ENCODE peak calls at places on chromosomes 4 and X, in five cellular contexts. G is fibroblast of lung, F is uterus, T is H9, D is suprapubic skin. E is an unnamed sample.
A peak's percentile ranks its signal among the peaks of the same experiment; 100 is the strongest.

GRCh38 chr4:58665649-58666048 is 1555.5 kb upstream of the IGFBP7 start:
- DNase-seq in F (no peak), D (no peak), T (no peak), G (no peak), E (no peak)

GRCh38 chrX:24877854-24878650 is 137.7 kb downstream of the ARX start:
- DNase-seq in T (no peak), D (no peak), G (no peak), F (no peak), E (no peak)

GRCh38 chr4:74624351-74625151 is 169.8 kb downstream of the BTC start:
- DNase-seq in T (no peak), D (no peak), G (peak; percentile 98), F (no peak), E (no peak)

GRCh38 chr4:40482985-40483647 is 146.5 kb downstream of the RBM47 start:
- DNase-seq in T (peak; percentile 67), F (no peak), D (no peak), G (no peak), E (no peak)

GRCh38 chr4:166042510-166043055 is 169.5 kb downstream of the TLL1 start:
- DNase-seq in T (no peak), G (no peak), F (no peak), D (no peak), E (no peak)

GRCh38 chrX:39854772-39855747 is 242.7 kb downstream of the BCOR start:
- DNase-seq in G (no peak), D (no peak), T (no peak), F (no peak), E (no peak)

GRCh38 chrX:96182366-96182765 is 502.3 kb upstream of the DIAPH2 start:
- DNase-seq in D (no peak), T (peak; percentile 78), G (peak; percentile 75), F (no peak), E (no peak)

GRCh38 chr4:3111461-3111860 is 37.0 kb downstream of the HTT start:
- DNase-seq in G (peak; percentile 38), D (peak; percentile 40), T (no peak), F (no peak), E (no peak)

GRCh38 chr4:136424052-136424451 is 1108.2 kb downstream of the PCDH18 start:
- DNase-seq in F (no peak), T (no peak), G (no peak), D (no peak), E (no peak)

GRCh38 chrX:79270401-79270800 is 96.7 kb downstream of the ITM2A start:
- DNase-seq in D (no peak), G (no peak), T (peak; percentile 39), F (peak; percentile 19), E (no peak)

GRCh38 chrX:116749943-116750342 is 287.2 kb upstream of the CT83 start:
- DNase-seq in F (no peak), D (no peak), T (no peak), G (no peak), E (no peak)

GRCh38 chrX:72142931-72143709 is 11.4 kb upstream of the RTL5 start:
- DNase-seq in D (no peak), T (no peak), G (no peak), F (no peak), E (no peak)

GRCh38 chrX:121254336-121254735 is 206.9 kb downstream of the GLUD2 start:
- DNase-seq in D (no peak), G (no peak), T (peak; percentile 36), F (no peak), E (no peak)

GRCh38 chr4:2634014-2634413 is 97.6 kb downstream of the FAM193A start:
- DNase-seq in T (no peak), F (no peak), D (peak; percentile 30), G (no peak), E (no peak)

GRCh38 chr4:66893807-66894206 is 651.5 kb downstream of the CENPC start:
- DNase-seq in T (no peak), D (no peak), F (no peak), G (no peak), E (no peak)

GRCh38 chr4:139278956-139279722 is 886 bp downstream of the MGARP start:
- DNase-seq in T (peak; percentile 38), D (no peak), G (peak; percentile 27), F (no peak), E (no peak)

GRCh38 chrX:139909716-139910115 is 23.1 kb downstream of the ATP11C start:
- DNase-seq in G (no peak), T (no peak), D (no peak), F (no peak), E (no peak)

GRCh38 chr4:153465583-153465921 is 608 bp upstream of the TMEM131L start:
- DNase-seq in T (no peak), F (peak; percentile 59), G (peak; percentile 74), D (peak; percentile 71), E (peak; percentile 18)

GRCh38 chr4:184170996-184171395 is 46.7 kb downstream of the ENPP6 start:
- DNase-seq in D (no peak), G (peak; percentile 54), F (no peak), T (peak; percentile 80), E (no peak)

GRCh38 chr4:167233523-167234387 is 539 bp downstream of the SPOCK3 start:
- DNase-seq in D (no peak), T (peak; percentile 37), G (peak; percentile 3), F (no peak), E (no peak)

GRCh38 chrX:110578270-110578669 is 217.3 kb downstream of the CHRDL1 start:
- DNase-seq in G (no peak), F (no peak), T (no peak), D (no peak), E (no peak)

GRCh38 chr4:112083587-112084347 is 61.5 kb upstream of the FAM241A start:
- DNase-seq in F (no peak), G (no peak), D (no peak), T (no peak), E (no peak)

GRCh38 chrX:148049441-148049840 is 68.3 kb downstream of the FMR1NB start:
- DNase-seq in D (no peak), G (peak; percentile 45), F (no peak), T (no peak), E (no peak)

GRCh38 chr4:184826315-184827266 is 823 bp upstream of the ACSL1 start:
- DNase-seq in F (peak; percentile 35), G (no peak), D (peak; percentile 77), T (no peak), E (no peak)

GRCh38 chr4:337143-337931 is at the start of gene ZNF141:
- DNase-seq in D (peak; percentile 98), G (peak; percentile 99), F (peak; percentile 98), T (peak; percentile 98), E (peak; percentile 89)

GRCh38 chrX:758917-759316 is 128.3 kb downstream of the SHOX start:
- DNase-seq in G (no peak), D (no peak), F (no peak), T (no peak), E (no peak)

DNA sequence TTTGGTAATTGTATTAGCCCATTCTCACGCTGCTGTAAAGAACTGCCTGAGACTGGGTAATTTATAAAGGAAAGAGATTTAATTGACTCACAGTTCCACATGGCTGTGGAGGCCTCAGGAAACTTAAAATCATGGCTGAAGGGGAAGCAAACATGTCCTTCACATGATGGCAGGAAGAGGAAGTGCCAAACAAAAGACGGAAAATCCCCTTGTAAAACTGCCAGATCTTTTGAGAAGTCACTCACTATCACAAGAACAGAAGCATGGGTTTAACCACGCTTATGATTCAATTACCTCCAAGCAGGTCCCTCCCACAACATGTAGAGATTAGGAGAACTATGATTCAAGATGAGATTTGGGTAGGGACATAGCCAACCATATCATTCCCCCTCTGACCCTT is 335.5 kb downstream of the IL15 start:
- DNase-seq in G (no peak), D (no peak), F (no peak), T (no peak), E (no peak)
- TF ChIP-seq CTCF in G (no peak), D (no peak), F (no peak), T (no peak), E (no peak)

GRCh38 chrX:143437439-143437838 is 79.8 kb downstream of the SPANXN3 start:
- DNase-seq in F (no peak), T (no peak), D (no peak), G (no peak), E (no peak)
- TF ChIP-seq CTCF in F (no peak), T (peak; percentile 70), D (no peak), G (no peak), E (peak; percentile 59)

GRCh38 chr4:182306792-182307507 is 63.7 kb downstream of the TENM3 start:
- DNase-seq in G (peak; percentile 44), D (no peak), F (no peak), T (no peak), E (no peak)
- TF ChIP-seq CTCF in G (no peak), D (no peak), F (no peak), T (no peak), E (no peak)

GRCh38 chr4:186723207-186724047 is at the start of gene FAT1:
- DNase-seq in T (peak; percentile 56), F (peak; percentile 58), G (peak; percentile 84), D (peak; percentile 69), E (peak; percentile 58)
- TF ChIP-seq CTCF in T (no peak), F (no peak), G (no peak), D (no peak), E (no peak)

DNA sequence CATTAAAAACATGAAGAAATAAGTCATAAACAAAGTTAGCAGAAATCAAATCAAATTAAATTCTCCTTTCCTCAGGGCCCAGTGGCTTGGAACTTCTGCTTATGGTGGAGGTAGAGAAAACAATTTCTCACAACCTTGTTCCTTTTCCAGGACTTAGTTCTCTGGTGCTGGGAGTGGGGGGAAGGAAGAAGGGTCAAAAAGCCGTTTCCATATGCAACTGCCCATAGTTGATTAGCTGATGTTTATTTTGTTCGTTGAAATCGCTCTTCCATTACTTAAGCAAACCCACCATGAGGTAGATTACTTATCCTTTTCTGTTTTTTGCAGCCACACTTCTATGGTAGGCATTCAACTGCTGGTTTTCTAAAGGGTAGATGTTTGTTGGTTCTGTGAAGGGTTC is 94.2 kb downstream of the ARSJ start:
- DNase-seq in D (no peak), G (no peak), F (no peak), T (no peak), E (no peak)
- TF ChIP-seq CTCF in D (no peak), G (no peak), F (no peak), T (no peak), E (no peak)

GRCh38 chrX:123581586-123581985 is 151.3 kb downstream of the THOC2 start:
- DNase-seq in F (no peak), D (no peak), T (no peak), G (no peak), E (no peak)
- TF ChIP-seq CTCF in F (no peak), D (no peak), T (no peak), G (no peak), E (no peak)

DNA sequence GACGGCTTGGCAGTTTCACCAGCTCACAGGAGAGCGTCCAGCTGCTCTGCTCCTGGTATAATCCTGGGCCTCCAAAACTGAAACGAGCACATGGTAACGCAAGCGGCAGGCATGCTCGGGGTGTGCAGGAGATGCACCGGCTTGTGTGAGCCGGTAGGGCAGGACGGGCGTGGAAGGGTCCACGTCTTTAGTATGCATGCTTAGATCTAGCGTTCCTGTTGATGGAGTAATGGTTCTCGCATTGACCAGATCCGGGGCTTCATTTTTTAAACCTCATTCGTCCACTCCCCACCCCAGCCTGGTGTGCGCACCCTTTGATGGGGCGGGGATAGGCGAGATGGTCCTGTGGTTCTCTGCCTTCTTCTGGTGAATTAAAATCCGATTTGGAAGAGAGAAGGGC is 39.7 kb downstream of the FAM149A start:
- DNase-seq in F (peak; percentile 34), T (peak; percentile 46), D (no peak), G (peak; percentile 48), E (no peak)
- TF ChIP-seq CTCF in F (no peak), T (peak; percentile 30), D (no peak), G (peak; percentile 7), E (peak; percentile 43)